ENCODE peak calls at places on chromosomes 7 and 10, in five cellular contexts. F is mammary epithelial cell, N is left lung, Q is GM23338, L is uterus. E is an unnamed sample.

GRCh38 chr7:901388-902154 is 25.2 kb downstream of the GET4 start:
- DNase-seq in F (peak; percentile 57), N (peak; percentile 87), Q (peak; percentile 92), L (peak; percentile 56), E (peak; percentile 87)

GRCh38 chr10:6239213-6239991 is 36.7 kb downstream of the PFKFB3 start:
- DNase-seq in F (peak; percentile 98), N (peak; percentile 56), Q (no peak), L (peak; percentile 77), E (peak; percentile 88)

GRCh38 chr10:20170661-20171060 is 354.4 kb downstream of the PLXDC2 start:
- DNase-seq in F (no peak), N (no peak), Q (no peak), L (no peak), E (no peak)

GRCh38 chr7:24884401-24884800 is 95.6 kb downstream of the OSBPL3 start:
- DNase-seq in F (no peak), N (no peak), Q (no peak), L (no peak), E (no peak)

GRCh38 chr10:120041807-120042545 is 149.4 kb downstream of the SEC23IP start:
- DNase-seq in F (no peak), N (no peak), Q (no peak), L (no peak), E (no peak)

GRCh38 chr7:96671854-96672253 is 37.8 kb downstream of the SEM1 start:
- DNase-seq in F (no peak), N (no peak), Q (no peak), L (no peak), E (no peak)

GRCh38 chr10:124035928-124036558 is 57.4 kb downstream of the CHST15 start:
- DNase-seq in F (no peak), N (peak; percentile 89), Q (no peak), L (peak; percentile 36), E (peak; percentile 67)

GRCh38 chr10:72423426-72423825 is 68.7 kb upstream of the DNAJB12 start:
- DNase-seq in F (no peak), N (no peak), Q (no peak), L (no peak), E (no peak)

GRCh38 chr7:92567460-92567859 is 22.7 kb downstream of the FAM133B start:
- DNase-seq in F (peak; percentile 91), N (no peak), Q (no peak), L (no peak), E (no peak)

GRCh38 chr10:77401681-77402080 is 235.9 kb downstream of the KCNMA1 start:
- DNase-seq in F (no peak), N (no peak), Q (no peak), L (no peak), E (no peak)

GRCh38 chr10:61486738-61487396 is 33.7 kb upstream of the TMEM26 start:
- DNase-seq in F (no peak), N (no peak), Q (no peak), L (no peak), E (no peak)

GRCh38 chr10:43204943-43205671 is 61.8 kb downstream of the RASGEF1A start:
- DNase-seq in F (peak; percentile 52), N (peak; percentile 45), Q (peak; percentile 84), L (peak; percentile 14), E (peak; percentile 73)

GRCh38 chr10:68135362-68135761 is 26.1 kb downstream of the MYPN start:
- DNase-seq in F (peak; percentile 6), N (no peak), Q (no peak), L (no peak), E (no peak)

GRCh38 chr10:84269773-84270172 is 24.9 kb downstream of the RGR start:
- DNase-seq in F (peak; percentile 79), N (no peak), Q (no peak), L (no peak), E (no peak)

GRCh38 chr10:49135575-49136313 is 1.9 kb upstream of the FAM170B start:
- DNase-seq in F (no peak), N (no peak), Q (no peak), L (no peak), E (no peak)

GRCh38 chr10:88428442-88428841 is 154.7 kb downstream of the RNLS start:
- DNase-seq in F (peak; percentile 47), N (no peak), Q (no peak), L (no peak), E (no peak)

GRCh38 chr10:90321132-90321816 is 536.6 kb downstream of the HTR7 start:
- DNase-seq in F (peak; percentile 27), N (no peak), Q (no peak), L (no peak), E (no peak)

GRCh38 chr10:43076311-43076875 is 476 bp upstream of the RET start:
- DNase-seq in F (peak; percentile 30), N (no peak), Q (peak; percentile 60), L (no peak), E (no peak)

GRCh38 chr10:68332259-68333057 is at the start of gene PBLD:
- DNase-seq in F (peak; percentile 79), N (peak; percentile 79), Q (peak; percentile 93), L (peak; percentile 65), E (peak; percentile 87)

GRCh38 chr7:38883706-38884105 is 25.3 kb downstream of the VPS41 start:
- DNase-seq in F (no peak), N (no peak), Q (no peak), L (no peak), E (no peak)

GRCh38 chr10:103765981-103766380 is 89.4 kb downstream of the SH3PXD2A start:
- DNase-seq in F (peak; percentile 49), N (no peak), Q (no peak), L (no peak), E (no peak)

GRCh38 chr7:22445140-22445722 is 54.8 kb downstream of the STEAP1B start:
- DNase-seq in F (peak; percentile 65), N (peak; percentile 74), Q (peak; percentile 36), L (peak; percentile 76), E (no peak)

GRCh38 chr10:106910666-106911065 is 253.8 kb downstream of the SORCS1 start:
- DNase-seq in F (no peak), N (no peak), Q (no peak), L (no peak), E (no peak)

GRCh38 chr7:139695616-139696015 is 82.2 kb downstream of the HIPK2 start:
- DNase-seq in F (no peak), N (no peak), Q (no peak), L (no peak), E (no peak)

GRCh38 chr7:134246761-134247160 is 70.0 kb downstream of the SLC35B4 start:
- DNase-seq in F (no peak), N (no peak), Q (no peak), L (no peak), E (no peak)

GRCh38 chr7:118846977-118847376 is 622.5 kb downstream of the ANKRD7 start:
- DNase-seq in F (no peak), N (no peak), Q (no peak), L (no peak), E (no peak)

GRCh38 chr7:118845787-118846186 is 621.3 kb downstream of the ANKRD7 start:
- DNase-seq in F (no peak), N (no peak), Q (no peak), L (no peak), E (no peak)

GRCh38 chr7:118844748-118845147 is 620.2 kb downstream of the ANKRD7 start:
- DNase-seq in F (peak; percentile 82), N (no peak), Q (no peak), L (no peak), E (no peak)

GRCh38 chr7:118839544-118839943 is 615.0 kb downstream of the ANKRD7 start:
- DNase-seq in F (peak; percentile 11), N (no peak), Q (no peak), L (no peak), E (no peak)

DNA sequence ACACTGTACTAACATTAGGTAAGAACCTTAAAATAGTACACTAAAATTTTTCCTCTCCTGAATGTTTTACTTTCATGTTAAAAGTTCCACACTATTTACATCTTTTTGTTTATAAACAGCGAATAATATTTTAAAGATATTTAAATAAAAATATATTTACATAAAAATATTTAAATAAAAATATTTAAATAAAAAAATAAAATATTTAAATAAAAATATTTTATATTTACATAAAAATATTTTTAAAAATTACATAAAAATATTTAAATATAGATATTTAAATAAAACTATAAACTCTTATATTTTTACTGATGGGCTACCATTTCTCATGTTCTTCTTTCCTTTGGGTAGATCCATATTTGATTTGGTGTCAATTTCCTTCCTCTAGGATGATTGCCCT is 619.0 kb downstream of the ANKRD7 start:
- DNase-seq in F (no peak), N (no peak), Q (no peak), L (no peak), E (no peak)
- H3K4me1 ChIP-seq in F (peaks cover 7% of the 10 kb centered on the region), N (no peaks in the 10 kb centered on the region), Q (peaks cover 3% of the 10 kb centered on the region), L (no peaks in the 10 kb centered on the region), E (no peaks in the 10 kb centered on the region)

GRCh38 chr10:95343573-95343972 is 52.8 kb upstream of the PDLIM1 start:
- DNase-seq in F (no peak), N (no peak), Q (no peak), L (no peak), E (no peak)
- H3K27ac ChIP-seq in F (no peak overlapping the region), N (no peak overlapping the region), Q (peak overlapping the region; percentile 43), L (no peak overlapping the region), E (no peak overlapping the region)

DNA sequence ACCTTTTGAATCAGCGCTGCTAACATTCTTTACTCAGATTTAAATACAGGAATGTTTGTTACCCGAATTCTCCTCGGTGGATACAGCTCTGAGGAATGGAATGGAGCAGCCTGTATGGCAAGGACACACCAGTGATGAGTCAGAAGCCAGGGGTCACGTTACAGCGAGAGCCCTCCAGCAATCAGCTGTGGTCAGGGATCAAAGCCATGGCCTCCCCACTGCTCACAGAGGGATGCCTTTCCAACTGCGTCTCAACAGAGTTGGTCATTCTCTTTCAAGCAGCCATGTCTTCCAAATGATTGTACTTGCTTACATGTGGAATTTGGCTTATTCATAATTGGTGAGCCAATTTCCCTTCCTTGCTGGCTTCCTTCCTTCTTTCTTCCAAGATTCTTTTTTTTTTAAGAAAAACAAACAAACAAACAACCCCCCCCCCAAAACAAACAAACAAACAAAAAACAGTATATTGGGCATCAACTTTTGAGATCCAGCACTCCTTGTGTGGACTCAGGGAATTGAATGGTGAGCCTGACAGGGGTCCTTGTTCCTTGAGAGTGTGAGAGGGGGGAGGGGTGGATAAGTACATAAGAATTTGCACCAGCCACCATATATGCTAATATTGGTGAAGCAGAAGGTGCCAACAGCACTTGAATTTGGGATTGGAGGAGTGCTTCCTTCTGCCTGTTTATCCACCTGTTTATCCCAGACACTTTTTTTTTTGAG is 100.2 kb downstream of the ATXN7L1 start:
- DNase-seq in F (peak; percentile 96), N (peak; percentile 69), Q (peak; percentile 96), L (peak; percentile 65), E (peak; percentile 54)
- H3K4me1 ChIP-seq in F (peaks cover 13% of the 10 kb centered on the region), N (no peaks in the 10 kb centered on the region), Q (peaks cover 50% of the 10 kb centered on the region), L (no peaks in the 10 kb centered on the region), E (no peaks in the 10 kb centered on the region)

DNA sequence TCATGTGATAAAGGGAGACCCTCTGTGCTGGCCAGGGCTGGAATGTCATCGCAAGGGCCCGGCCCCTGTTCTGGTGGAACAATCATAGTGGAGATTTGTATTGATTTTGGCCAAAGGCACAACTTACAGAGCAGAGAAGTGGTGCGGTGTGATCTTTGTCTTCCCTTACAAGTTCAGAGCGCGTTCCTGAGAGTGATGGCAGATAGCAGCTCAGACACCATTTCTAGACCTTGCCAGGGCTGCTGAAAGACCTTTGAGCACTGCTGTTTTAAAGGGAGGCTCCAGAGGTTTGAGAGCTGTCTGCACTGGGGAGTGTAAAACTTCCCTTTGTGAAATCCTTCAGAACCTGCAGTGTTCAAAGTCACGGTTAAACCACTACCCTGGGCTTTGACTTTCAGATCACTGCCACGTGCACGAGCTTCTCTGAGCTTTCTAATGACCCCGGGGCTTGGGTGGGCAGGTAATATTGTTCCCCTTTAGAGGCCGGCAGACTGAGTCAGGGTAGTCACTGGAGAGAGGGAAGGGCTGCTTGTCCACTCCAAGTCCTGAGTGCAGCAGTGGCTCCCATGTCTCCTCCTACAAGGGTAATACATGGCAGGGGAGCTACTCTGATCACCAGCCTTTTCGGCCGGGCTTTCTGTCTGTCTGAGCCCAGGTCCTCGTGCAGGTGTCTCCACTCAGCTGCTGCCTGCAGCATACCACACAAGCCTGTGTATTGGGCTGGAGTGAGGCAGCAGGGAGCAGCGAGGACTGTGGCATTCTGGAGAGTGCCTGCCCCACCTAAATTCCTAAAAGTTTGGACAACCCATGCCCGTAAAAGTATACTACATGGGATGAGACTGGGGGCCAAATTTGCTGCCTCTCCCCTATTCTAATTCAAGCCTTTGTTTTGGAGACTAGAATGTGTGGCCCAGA is 63.2 kb downstream of the ZMIZ1 start:
- DNase-seq in F (no peak), N (no peak), Q (no peak), L (no peak), E (no peak)
- H3K27ac ChIP-seq in F (no peak overlapping the region), N (no peak overlapping the region), Q (no peak overlapping the region), L (peak overlapping the region; percentile 36), E (no peak overlapping the region)

E was measured in hepatocyte.